ENCODE peak calls at places on chromosomes 2 and 18, in six cellular contexts. Z is left ventricle myocardium inferior, F is IMR-90, V is ovary, S is right lobe of liver, B is A549. T is an unnamed sample.

GRCh38 chr18:8373486-8373885 is 235.8 kb upstream of the RAB12 start:
- DNase-seq in Z (no peak), F (no peak), V (no peak), S (no peak), B (no peak), T (no peak)

GRCh38 chr2:202387608-202388342 is 11.6 kb downstream of the BMPR2 start:
- DNase-seq in Z (no peak), F (no peak), V (no peak), S (no peak), B (no peak), T (no peak)

GRCh38 chr2:141482697-141483096 is 648.1 kb downstream of the LRP1B start:
- DNase-seq in Z (no peak), F (no peak), V (no peak), S (no peak), B (no peak), T (no peak)

GRCh38 chr2:241615041-241615440 is 21.9 kb downstream of the THAP4 start:
- DNase-seq in Z (no peak), F (no peak), V (no peak), S (no peak), B (no peak), T (no peak)

GRCh38 chr18:62288669-62289016 is 36.5 kb upstream of the TNFRSF11A start:
- DNase-seq in Z (no peak), F (no peak), V (no peak), S (no peak), B (no peak), T (no peak)

GRCh38 chr18:57856128-57856527 is 53.0 kb upstream of the ATP8B1 start:
- DNase-seq in Z (no peak), F (no peak), V (no peak), S (no peak), B (no peak), T (no peak)

GRCh38 chr18:75790821-75791220 is 363.3 kb upstream of the SMIM21 start:
- DNase-seq in Z (no peak), F (no peak), V (no peak), S (no peak), B (no peak), T (no peak)

GRCh38 chr2:40093036-40093673 is 314.1 kb upstream of the THUMPD2 start:
- DNase-seq in Z (no peak), F (peak; percentile 54), V (no peak), S (no peak), B (no peak), T (no peak)

GRCh38 chr2:9993490-9994165 is 42.1 kb downstream of the GRHL1 start:
- DNase-seq in Z (no peak), F (no peak), V (no peak), S (no peak), B (no peak), T (no peak)

GRCh38 chr2:189483571-189484415 is 42.5 kb downstream of the WDR75 start:
- DNase-seq in Z (no peak), F (no peak), V (no peak), S (no peak), B (no peak), T (no peak)

GRCh38 chr2:42917374-42918017 is 125.1 kb upstream of the HAAO start:
- DNase-seq in Z (no peak), F (peak; percentile 95), V (no peak), S (peak; percentile 52), B (no peak), T (no peak)

GRCh38 chr2:231332388-231332787 is 63.1 kb upstream of the B3GNT7 start:
- DNase-seq in Z (no peak), F (no peak), V (no peak), S (no peak), B (no peak), T (no peak)

GRCh38 chr2:43402002-43402401 is 175.6 kb upstream of the ZFP36L2 start:
- DNase-seq in Z (no peak), F (no peak), V (no peak), S (no peak), B (no peak), T (no peak)

GRCh38 chr2:240060977-240061591 is 7.8 kb upstream of the OR6B3 start:
- DNase-seq in Z (no peak), F (peak; percentile 57), V (no peak), S (no peak), B (peak; percentile 15), T (peak; percentile 62)

GRCh38 chr2:239818531-239819011 is 206.6 kb downstream of the NDUFA10 start:
- DNase-seq in Z (no peak), F (no peak), V (no peak), S (no peak), B (no peak), T (no peak)

GRCh38 chr18:73331212-73331772 is 463.5 kb upstream of the NETO1 start:
- DNase-seq in Z (no peak), F (no peak), V (no peak), S (no peak), B (no peak), T (no peak)

GRCh38 chr2:165558832-165559231 is 89.3 kb downstream of the CSRNP3 start:
- DNase-seq in Z (no peak), F (no peak), V (no peak), S (no peak), B (no peak), T (no peak)

GRCh38 chr18:657311-657997 is at the start of gene TYMS:
- DNase-seq in Z (peak; percentile 21), F (peak; percentile 51), V (no peak), S (peak; percentile 54), B (peak; percentile 81), T (peak; percentile 81)

GRCh38 chr2:233847248-233847898 is 7.0 kb downstream of the HJURP start:
- DNase-seq in Z (no peak), F (no peak), V (no peak), S (no peak), B (no peak), T (no peak)

GRCh38 chr2:42713920-42714319 is 50.0 kb downstream of the OXER1 start:
- DNase-seq in Z (no peak), F (no peak), V (no peak), S (no peak), B (no peak), T (no peak)

GRCh38 chr2:199982444-199982843 is 27.1 kb downstream of the MAIP1 start:
- DNase-seq in Z (no peak), F (no peak), V (no peak), S (no peak), B (no peak), T (no peak)

GRCh38 chr2:121363632-121364420 is 78.8 kb upstream of the TFCP2L1 start:
- DNase-seq in Z (no peak), F (peak; percentile 88), V (no peak), S (no peak), B (no peak), T (no peak)

GRCh38 chr2:74459377-74460118 is 1.3 kb downstream of the WBP1 start:
- DNase-seq in Z (no peak), F (no peak), V (no peak), S (no peak), B (no peak), T (no peak)

GRCh38 chr2:74458957-74459290 is 686 bp downstream of the WBP1 start:
- DNase-seq in Z (no peak), F (no peak), V (no peak), S (no peak), B (no peak), T (no peak)

GRCh38 chr2:74462786-74463105 is 2.4 kb downstream of the MOGS start:
- DNase-seq in Z (no peak), F (no peak), V (no peak), S (no peak), B (no peak), T (no peak)

GRCh38 chr2:74462054-74462785 is 3.0 kb downstream of the MOGS start:
- DNase-seq in Z (no peak), F (no peak), V (no peak), S (no peak), B (no peak), T (no peak)

GRCh38 chr2:74461187-74462053 is 3.2 kb downstream of the WBP1 start:
- DNase-seq in Z (no peak), F (no peak), V (no peak), S (no peak), B (no peak), T (peak; percentile 40)
- TF ChIP-seq CTCF in Z (no peak), F (peak; percentile 14), V (no peak), S (no peak), B (peak; percentile 26), T (peak; percentile 36)

DNA sequence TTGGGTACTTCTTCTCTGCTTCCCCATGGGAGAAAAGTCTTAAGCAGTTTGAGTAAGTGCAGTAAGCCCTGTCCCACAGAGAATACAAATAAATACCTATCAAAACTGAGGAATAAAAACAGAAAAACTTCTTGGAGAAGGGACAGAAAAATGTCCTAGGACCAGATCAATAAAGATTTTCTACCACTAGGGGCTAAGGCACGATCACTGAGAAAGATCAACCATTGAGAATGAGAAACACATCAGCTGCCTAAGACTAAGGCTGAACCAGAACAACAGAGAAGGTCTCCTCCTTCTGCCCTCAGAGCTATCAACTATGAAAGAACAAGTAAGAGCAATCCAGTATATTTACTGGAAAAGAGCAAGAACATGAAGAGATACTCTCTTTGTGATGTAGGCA is 763.6 kb upstream of the LRRTM1 start:
- DNase-seq in Z (no peak), F (no peak), V (no peak), S (no peak), B (no peak), T (no peak)
- TF ChIP-seq CTCF in Z (no peak), F (no peak), V (no peak), S (no peak), B (no peak), T (no peak)

GRCh38 chr2:28620371-28620793 is 124.5 kb downstream of the PLB1 start:
- DNase-seq in Z (no peak), F (no peak), V (no peak), S (no peak), B (no peak), T (no peak)

GRCh38 chr2:28622101-28622499 is 126.2 kb downstream of the PLB1 start:
- DNase-seq in Z (no peak), F (no peak), V (peak; percentile 52), S (no peak), B (no peak), T (no peak)

GRCh38 chr2:28620801-28621171 is 124.9 kb downstream of the PLB1 start:
- DNase-seq in Z (no peak), F (no peak), V (no peak), S (no peak), B (no peak), T (no peak)

GRCh38 chr2:28619213-28620196 is 123.6 kb downstream of the PLB1 start:
- DNase-seq in Z (no peak), F (peak; percentile 30), V (no peak), S (no peak), B (no peak), T (no peak)

GRCh38 chr2:28621172-28622100 is 125.6 kb downstream of the PLB1 start:
- DNase-seq in Z (no peak), F (peak; percentile 98), V (peak; percentile 81), S (peak; percentile 83), B (peak; percentile 43), T (peak; percentile 84)
- TF ChIP-seq CTCF in Z (peak; percentile 33), F (peak; percentile 33), V (no peak), S (peak; percentile 52), B (peak; percentile 54), T (peak; percentile 67)

DNA sequence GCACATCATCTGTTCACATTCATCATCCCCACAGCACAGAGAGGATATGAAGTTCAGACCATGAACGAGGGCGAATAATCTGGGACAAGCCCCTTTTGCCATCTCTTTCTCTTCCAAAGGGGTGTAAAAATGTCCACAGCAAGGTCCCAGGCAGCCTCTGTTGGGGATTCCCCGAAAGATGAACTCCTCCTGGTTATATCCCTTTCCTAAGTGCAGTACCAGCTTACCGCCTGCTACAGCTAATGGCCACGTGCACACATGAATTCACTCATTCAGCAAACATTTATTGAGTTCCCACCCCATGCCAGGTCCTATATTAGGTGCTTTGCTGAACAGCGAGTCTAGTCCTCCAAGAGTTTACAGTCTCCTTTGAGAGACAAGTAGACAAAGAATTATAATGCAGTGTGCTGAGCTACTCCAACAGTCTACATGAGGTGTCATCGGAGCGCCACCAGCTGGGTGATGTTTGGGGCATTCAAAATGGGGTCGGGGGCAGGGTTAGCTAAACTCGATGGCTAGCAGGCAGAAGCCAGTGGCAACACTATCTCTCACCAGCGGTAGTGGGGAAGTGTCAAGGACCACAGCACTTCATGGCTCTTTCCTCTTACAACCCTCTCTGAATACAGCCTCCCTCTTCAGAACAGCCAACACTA is 228.9 kb downstream of the TMEM163 start:
- DNase-seq in Z (no peak), F (no peak), V (no peak), S (no peak), B (no peak), T (no peak)
- TF ChIP-seq CTCF in Z (no peak), F (no peak), V (no peak), S (no peak), B (no peak), T (no peak)

T was measured in Calu3.